ENCODE peak calls at places on chromosomes 5 and 9, in six cellular contexts. One of them, this sample, is unnamed.

GRCh38 chr9:81490605-81491331 is 198.6 kb downstream of the TLE1 start:
- DNase-seq in hepatocyte: no peak
- DNase-seq in progenitor cell of endocrine pancreas: no peak
- DNase-seq in AG04450: no peak
- DNase-seq in fibroblast of pulmonary artery: peak; percentile 66
- DNase-seq in B cell: no peak
- DNase-seq in this sample: no peak

GRCh38 chr9:79221084-79221483 is 350.7 kb upstream of the TLE4 start:
- DNase-seq in hepatocyte: peak; percentile 52
- DNase-seq in progenitor cell of endocrine pancreas: no peak
- DNase-seq in AG04450: no peak
- DNase-seq in fibroblast of pulmonary artery: peak; percentile 90
- DNase-seq in B cell: no peak
- DNase-seq in this sample: peak; percentile 76

GRCh38 chr5:135842737-135843136 is 8.3 kb downstream of the SLC25A48 start:
- DNase-seq in hepatocyte: no peak
- DNase-seq in progenitor cell of endocrine pancreas: no peak
- DNase-seq in AG04450: no peak
- DNase-seq in fibroblast of pulmonary artery: no peak
- DNase-seq in B cell: no peak
- DNase-seq in this sample: no peak

GRCh38 chr5:143682788-143683419 is 129.1 kb upstream of the HMHB1 start:
- DNase-seq in hepatocyte: no peak
- DNase-seq in progenitor cell of endocrine pancreas: no peak
- DNase-seq in AG04450: no peak
- DNase-seq in fibroblast of pulmonary artery: no peak
- DNase-seq in B cell: no peak
- DNase-seq in this sample: no peak

GRCh38 chr5:15936505-15937245 is 242.9 kb downstream of the MARCHF11 start:
- DNase-seq in hepatocyte: no peak
- DNase-seq in progenitor cell of endocrine pancreas: no peak
- DNase-seq in AG04450: no peak
- DNase-seq in fibroblast of pulmonary artery: no peak
- DNase-seq in B cell: no peak
- DNase-seq in this sample: no peak

GRCh38 chr5:149108651-149109280 is 32.5 kb upstream of the ABLIM3 start:
- DNase-seq in hepatocyte: no peak
- DNase-seq in progenitor cell of endocrine pancreas: no peak
- DNase-seq in AG04450: no peak
- DNase-seq in fibroblast of pulmonary artery: no peak
- DNase-seq in B cell: no peak
- DNase-seq in this sample: no peak

GRCh38 chr9:14769235-14769580 is 46.7 kb upstream of the CER1 start:
- DNase-seq in hepatocyte: peak; percentile 14
- DNase-seq in progenitor cell of endocrine pancreas: no peak
- DNase-seq in AG04450: no peak
- DNase-seq in fibroblast of pulmonary artery: peak; percentile 65
- DNase-seq in B cell: no peak
- DNase-seq in this sample: no peak

GRCh38 chr9:129737479-129738269 is 15.2 kb downstream of the PTGES start:
- DNase-seq in hepatocyte: peak; percentile 92
- DNase-seq in progenitor cell of endocrine pancreas: peak; percentile 81
- DNase-seq in AG04450: no peak
- DNase-seq in fibroblast of pulmonary artery: peak; percentile 69
- DNase-seq in B cell: peak; percentile 90
- DNase-seq in this sample: peak; percentile 32

GRCh38 chr9:121674952-121675351 is 23.5 kb downstream of the DAB2IP start:
- DNase-seq in hepatocyte: peak; percentile 33
- DNase-seq in progenitor cell of endocrine pancreas: no peak
- DNase-seq in AG04450: no peak
- DNase-seq in fibroblast of pulmonary artery: no peak
- DNase-seq in B cell: no peak
- DNase-seq in this sample: no peak

GRCh38 chr9:115008536-115008935 is 78.1 kb upstream of the TNFSF8 start:
- DNase-seq in hepatocyte: peak; percentile 66
- DNase-seq in progenitor cell of endocrine pancreas: no peak
- DNase-seq in AG04450: peak; percentile 69
- DNase-seq in fibroblast of pulmonary artery: peak; percentile 74
- DNase-seq in B cell: no peak
- DNase-seq in this sample: peak; percentile 50

GRCh38 chr5:127892467-127893207 is 189.4 kb downstream of the CCDC192 start:
- DNase-seq in hepatocyte: no peak
- DNase-seq in progenitor cell of endocrine pancreas: no peak
- DNase-seq in AG04450: peak; percentile 6
- DNase-seq in fibroblast of pulmonary artery: peak; percentile 79
- DNase-seq in B cell: no peak
- DNase-seq in this sample: no peak

GRCh38 chr5:1089621-1090040 is 22.2 kb downstream of the SLC12A7 start:
- DNase-seq in hepatocyte: no peak
- DNase-seq in progenitor cell of endocrine pancreas: no peak
- DNase-seq in AG04450: no peak
- DNase-seq in fibroblast of pulmonary artery: no peak
- DNase-seq in B cell: no peak
- DNase-seq in this sample: no peak

GRCh38 chr5:375921-376871 is 54.7 kb downstream of the AHRR start:
- DNase-seq in hepatocyte: no peak
- DNase-seq in progenitor cell of endocrine pancreas: peak; percentile 6
- DNase-seq in AG04450: no peak
- DNase-seq in fibroblast of pulmonary artery: no peak
- DNase-seq in B cell: peak; percentile 40
- DNase-seq in this sample: no peak

GRCh38 chr9:27542519-27542918 is 12.9 kb upstream of the MOB3B start:
- DNase-seq in hepatocyte: no peak
- DNase-seq in progenitor cell of endocrine pancreas: no peak
- DNase-seq in AG04450: no peak
- DNase-seq in fibroblast of pulmonary artery: peak; percentile 8
- DNase-seq in B cell: no peak
- DNase-seq in this sample: no peak

GRCh38 chr5:149452665-149453617 is 73.8 kb upstream of the IL17B start:
- DNase-seq in hepatocyte: peak; percentile 76
- DNase-seq in progenitor cell of endocrine pancreas: no peak
- DNase-seq in AG04450: peak; percentile 78
- DNase-seq in fibroblast of pulmonary artery: peak; percentile 96
- DNase-seq in B cell: no peak
- DNase-seq in this sample: no peak

GRCh38 chr9:8652282-8652681 is 852.7 kb upstream of the DMAC1 start:
- DNase-seq in hepatocyte: no peak
- DNase-seq in progenitor cell of endocrine pancreas: no peak
- DNase-seq in AG04450: no peak
- DNase-seq in fibroblast of pulmonary artery: no peak
- DNase-seq in B cell: no peak
- DNase-seq in this sample: no peak
- TF ChIP-seq CTCF in hepatocyte: no peak
- TF ChIP-seq CTCF in progenitor cell of endocrine pancreas: no peak
- TF ChIP-seq CTCF in AG04450: no peak
- TF ChIP-seq CTCF in fibroblast of pulmonary artery: no peak
- TF ChIP-seq CTCF in B cell: no peak
- TF ChIP-seq CTCF in this sample: no peak

GRCh38 chr5:111071413-111071812 is at the start of gene TSLP:
- DNase-seq in hepatocyte: no peak
- DNase-seq in progenitor cell of endocrine pancreas: no peak
- DNase-seq in AG04450: no peak
- DNase-seq in fibroblast of pulmonary artery: no peak
- DNase-seq in B cell: no peak
- DNase-seq in this sample: no peak

GRCh38 chr5:111070272-111071134 is 1.0 kb upstream of the TSLP start:
- DNase-seq in hepatocyte: peak; percentile 53
- DNase-seq in progenitor cell of endocrine pancreas: peak; percentile 30
- DNase-seq in AG04450: no peak
- DNase-seq in fibroblast of pulmonary artery: no peak
- DNase-seq in B cell: no peak
- DNase-seq in this sample: no peak

GRCh38 chr5:111074244-111074643 is 2.7 kb downstream of the TSLP start:
- DNase-seq in hepatocyte: no peak
- DNase-seq in progenitor cell of endocrine pancreas: no peak
- DNase-seq in AG04450: no peak
- DNase-seq in fibroblast of pulmonary artery: no peak
- DNase-seq in B cell: no peak
- DNase-seq in this sample: no peak

GRCh38 chr5:111075520-111075919 is 4.0 kb downstream of the TSLP start:
- DNase-seq in hepatocyte: no peak
- DNase-seq in progenitor cell of endocrine pancreas: no peak
- DNase-seq in AG04450: peak; percentile 72
- DNase-seq in fibroblast of pulmonary artery: peak; percentile 92
- DNase-seq in B cell: no peak
- DNase-seq in this sample: peak; percentile 81

DNA sequence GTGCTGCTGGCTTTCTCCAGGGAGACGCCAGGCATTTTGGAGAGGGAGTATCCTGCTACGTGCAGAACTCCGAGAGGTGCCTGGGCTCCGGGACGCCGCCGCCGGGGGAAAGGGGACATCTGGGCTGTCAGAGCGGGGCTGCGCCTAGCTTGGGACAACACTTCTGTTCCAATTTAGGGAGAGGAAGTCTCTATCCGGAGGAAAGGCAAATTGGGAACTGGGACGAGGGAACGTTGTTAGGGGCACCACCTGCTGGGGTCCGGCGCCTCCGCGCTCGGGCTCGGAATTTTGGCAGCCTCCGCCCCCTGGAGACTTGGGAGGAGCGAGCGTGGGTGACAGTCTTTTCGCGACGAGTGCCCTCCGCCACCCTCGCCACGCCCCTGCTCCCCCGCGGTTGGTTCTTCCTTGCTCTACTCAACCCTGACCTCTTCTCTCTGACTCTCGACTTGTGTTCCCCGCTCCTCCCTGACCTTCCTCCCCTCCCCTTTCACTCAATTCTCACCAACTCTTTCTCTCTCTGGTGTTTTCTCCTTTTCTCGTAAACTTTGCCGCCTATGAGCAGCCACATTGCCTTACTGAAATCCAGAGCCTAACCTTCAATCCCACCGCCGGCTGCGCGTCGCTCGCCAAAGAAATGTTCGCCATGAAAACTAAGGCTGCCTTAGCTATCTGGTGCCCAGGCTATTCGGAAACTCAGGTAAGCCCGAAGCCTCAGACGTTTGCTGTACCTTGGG is 1.6 kb downstream of the TSLP start:
- DNase-seq in hepatocyte: peak; percentile 20
- DNase-seq in progenitor cell of endocrine pancreas: peak; percentile 11
- DNase-seq in AG04450: no peak
- DNase-seq in fibroblast of pulmonary artery: no peak
- DNase-seq in B cell: peak; percentile 41
- DNase-seq in this sample: no peak
- TF ChIP-seq CTCF in hepatocyte: no peak
- TF ChIP-seq CTCF in progenitor cell of endocrine pancreas: no peak
- TF ChIP-seq CTCF in AG04450: peak; percentile 37
- TF ChIP-seq CTCF in fibroblast of pulmonary artery: no peak
- TF ChIP-seq CTCF in B cell: no peak
- TF ChIP-seq CTCF in this sample: peak; percentile 23

GRCh38 chr9:86638109-86638508 is 283.9 kb upstream of the TUT7 start:
- DNase-seq in hepatocyte: no peak
- DNase-seq in progenitor cell of endocrine pancreas: no peak
- DNase-seq in AG04450: no peak
- DNase-seq in fibroblast of pulmonary artery: no peak
- DNase-seq in B cell: no peak
- DNase-seq in this sample: no peak

GRCh38 chr9:86641970-86642369 is 287.8 kb upstream of the TUT7 start:
- DNase-seq in hepatocyte: no peak
- DNase-seq in progenitor cell of endocrine pancreas: no peak
- DNase-seq in AG04450: no peak
- DNase-seq in fibroblast of pulmonary artery: no peak
- DNase-seq in B cell: no peak
- DNase-seq in this sample: no peak

GRCh38 chr9:86637515-86637914 is 283.3 kb upstream of the TUT7 start:
- DNase-seq in hepatocyte: peak; percentile 52
- DNase-seq in progenitor cell of endocrine pancreas: peak; percentile 37
- DNase-seq in AG04450: no peak
- DNase-seq in fibroblast of pulmonary artery: peak; percentile 65
- DNase-seq in B cell: no peak
- DNase-seq in this sample: no peak

GRCh38 chr9:86639287-86639686 is 285.1 kb upstream of the TUT7 start:
- DNase-seq in hepatocyte: no peak
- DNase-seq in progenitor cell of endocrine pancreas: no peak
- DNase-seq in AG04450: no peak
- DNase-seq in fibroblast of pulmonary artery: no peak
- DNase-seq in B cell: no peak
- DNase-seq in this sample: no peak

GRCh38 chr9:86639899-86640379 is 285.7 kb upstream of the TUT7 start:
- DNase-seq in hepatocyte: peak; percentile 45
- DNase-seq in progenitor cell of endocrine pancreas: peak; percentile 24
- DNase-seq in AG04450: no peak
- DNase-seq in fibroblast of pulmonary artery: no peak
- DNase-seq in B cell: no peak
- DNase-seq in this sample: no peak
- TF ChIP-seq CTCF in hepatocyte: no peak
- TF ChIP-seq CTCF in progenitor cell of endocrine pancreas: peak; percentile 43
- TF ChIP-seq CTCF in AG04450: peak; percentile 9
- TF ChIP-seq CTCF in fibroblast of pulmonary artery: peak; percentile 4
- TF ChIP-seq CTCF in B cell: no peak
- TF ChIP-seq CTCF in this sample: no peak

GRCh38 chr5:151467576-151467975 is 20.2 kb downstream of the SLC36A1 start:
- DNase-seq in hepatocyte: no peak
- DNase-seq in progenitor cell of endocrine pancreas: no peak
- DNase-seq in AG04450: no peak
- DNase-seq in fibroblast of pulmonary artery: no peak
- DNase-seq in B cell: no peak
- DNase-seq in this sample: no peak
- TF ChIP-seq CTCF in hepatocyte: no peak
- TF ChIP-seq CTCF in progenitor cell of endocrine pancreas: no peak
- TF ChIP-seq CTCF in AG04450: no peak
- TF ChIP-seq CTCF in fibroblast of pulmonary artery: no peak
- TF ChIP-seq CTCF in B cell: no peak
- TF ChIP-seq CTCF in this sample: no peak

GRCh38 chr5:55604611-55605067 is 69.9 kb upstream of the PLPP1 start:
- DNase-seq in hepatocyte: no peak
- DNase-seq in progenitor cell of endocrine pancreas: no peak
- DNase-seq in AG04450: no peak
- DNase-seq in fibroblast of pulmonary artery: peak; percentile 52
- DNase-seq in B cell: no peak
- DNase-seq in this sample: no peak

GRCh38 chr5:55601209-55601618 is 66.5 kb upstream of the PLPP1 start:
- DNase-seq in hepatocyte: peak; percentile 87
- DNase-seq in progenitor cell of endocrine pancreas: no peak
- DNase-seq in AG04450: no peak
- DNase-seq in fibroblast of pulmonary artery: peak; percentile 96
- DNase-seq in B cell: no peak
- DNase-seq in this sample: peak; percentile 55

GRCh38 chr5:55600086-55600485 is 65.3 kb upstream of the PLPP1 start:
- DNase-seq in hepatocyte: no peak
- DNase-seq in progenitor cell of endocrine pancreas: no peak
- DNase-seq in AG04450: no peak
- DNase-seq in fibroblast of pulmonary artery: no peak
- DNase-seq in B cell: no peak
- DNase-seq in this sample: no peak

GRCh38 chr5:55600536-55601208 is 65.9 kb upstream of the PLPP1 start:
- DNase-seq in hepatocyte: peak; percentile 63
- DNase-seq in progenitor cell of endocrine pancreas: no peak
- DNase-seq in AG04450: no peak
- DNase-seq in fibroblast of pulmonary artery: peak; percentile 85
- DNase-seq in B cell: no peak
- DNase-seq in this sample: no peak

DNA sequence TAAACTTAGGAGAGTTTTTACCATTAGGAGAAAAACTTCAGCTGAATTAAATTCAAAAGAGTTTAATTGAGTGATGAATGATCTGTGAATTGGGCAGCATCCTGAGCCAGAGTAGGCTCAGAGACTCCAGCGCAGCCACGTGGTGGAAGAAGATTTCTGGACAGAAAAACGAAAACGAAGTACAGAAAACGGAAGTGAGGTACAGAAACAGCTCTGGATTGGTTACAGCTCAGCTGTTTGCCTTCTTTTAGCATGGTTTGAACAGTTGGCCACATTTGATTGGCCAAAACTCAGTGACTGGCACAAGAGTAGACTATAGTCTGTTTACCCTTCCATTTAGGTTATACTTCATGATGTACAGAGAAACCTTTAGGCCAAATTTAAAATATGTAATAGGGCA is 69.2 kb upstream of the PLPP1 start:
- DNase-seq in hepatocyte: no peak
- DNase-seq in progenitor cell of endocrine pancreas: no peak
- DNase-seq in AG04450: no peak
- DNase-seq in fibroblast of pulmonary artery: peak; percentile 74
- DNase-seq in B cell: no peak
- DNase-seq in this sample: no peak
- TF ChIP-seq CTCF in hepatocyte: no peak
- TF ChIP-seq CTCF in progenitor cell of endocrine pancreas: no peak
- TF ChIP-seq CTCF in AG04450: no peak
- TF ChIP-seq CTCF in fibroblast of pulmonary artery: no peak
- TF ChIP-seq CTCF in B cell: no peak
- TF ChIP-seq CTCF in this sample: no peak

This sample was measured in AG09319.